ENCODE peak calls at places on chromosomes 6 and 20, in four cellular contexts. One of them, this sample, is unnamed.

GRCh38 chr6:51468704-51469103 is 618.7 kb downstream of the PKHD1 start:
- DNase-seq in brain microvascular endothelial cell: no peak
- DNase-seq in pancreas: no peak
- DNase-seq in testis: no peak
- DNase-seq in this sample: no peak

GRCh38 chr6:75711173-75711572 is 37.9 kb upstream of the MYO6 start:
- DNase-seq in brain microvascular endothelial cell: no peak
- DNase-seq in pancreas: no peak
- DNase-seq in testis: no peak
- DNase-seq in this sample: no peak

GRCh38 chr6:41531591-41532582 is 14.3 kb upstream of the FOXP4 start:
- DNase-seq in brain microvascular endothelial cell: peak; percentile 34
- DNase-seq in pancreas: no peak
- DNase-seq in testis: no peak
- DNase-seq in this sample: no peak

GRCh38 chr20:7853493-7853892 is 86.8 kb downstream of the HAO1 start:
- DNase-seq in brain microvascular endothelial cell: no peak
- DNase-seq in pancreas: no peak
- DNase-seq in testis: no peak
- DNase-seq in this sample: no peak

GRCh38 chr6:16488813-16489212 is 250.4 kb downstream of the GMPR start:
- DNase-seq in brain microvascular endothelial cell: no peak
- DNase-seq in pancreas: no peak
- DNase-seq in testis: no peak
- DNase-seq in this sample: no peak

GRCh38 chr20:4227085-4227821 is 211.9 kb upstream of the RNF24 start:
- DNase-seq in brain microvascular endothelial cell: peak; percentile 52
- DNase-seq in pancreas: no peak
- DNase-seq in testis: peak; percentile 49
- DNase-seq in this sample: no peak

GRCh38 chr6:48973486-48973885 is 489.6 kb downstream of the MMUT start:
- DNase-seq in brain microvascular endothelial cell: no peak
- DNase-seq in pancreas: no peak
- DNase-seq in testis: no peak
- DNase-seq in this sample: no peak

GRCh38 chr20:40999841-41000240 is 28.8 kb upstream of the TOP1 start:
- DNase-seq in brain microvascular endothelial cell: no peak
- DNase-seq in pancreas: no peak
- DNase-seq in testis: no peak
- DNase-seq in this sample: no peak

GRCh38 chr6:52227495-52227894 is 16.8 kb downstream of the IL17F start:
- DNase-seq in brain microvascular endothelial cell: no peak
- DNase-seq in pancreas: no peak
- DNase-seq in testis: no peak
- DNase-seq in this sample: no peak

GRCh38 chr20:3398681-3399252 is 8.7 kb downstream of the DNAAF9 start:
- DNase-seq in brain microvascular endothelial cell: peak; percentile 16
- DNase-seq in pancreas: no peak
- DNase-seq in testis: no peak
- DNase-seq in this sample: no peak

GRCh38 chr6:80425089-80425823 is 318.8 kb downstream of the BCKDHB start:
- DNase-seq in brain microvascular endothelial cell: peak; percentile 72
- DNase-seq in pancreas: no peak
- DNase-seq in testis: no peak
- DNase-seq in this sample: no peak

GRCh38 chr6:137304020-137304780 is 85.0 kb upstream of the IFNGR1 start:
- DNase-seq in brain microvascular endothelial cell: no peak
- DNase-seq in pancreas: no peak
- DNase-seq in testis: no peak
- DNase-seq in this sample: no peak

GRCh38 chr6:76416821-76417605 is 344.6 kb upstream of the IMPG1 start:
- DNase-seq in brain microvascular endothelial cell: no peak
- DNase-seq in pancreas: no peak
- DNase-seq in testis: no peak
- DNase-seq in this sample: no peak

GRCh38 chr6:42745083-42745637 is 743 bp downstream of the TBCC start:
- DNase-seq in brain microvascular endothelial cell: no peak
- DNase-seq in pancreas: no peak
- DNase-seq in testis: peak; percentile 35
- DNase-seq in this sample: peak; percentile 77

GRCh38 chr6:139644821-139645220 is 270.4 kb upstream of the CITED2 start:
- DNase-seq in brain microvascular endothelial cell: peak; percentile 13
- DNase-seq in pancreas: no peak
- DNase-seq in testis: peak; percentile 49
- DNase-seq in this sample: no peak

GRCh38 chr6:97765480-97765879 is 482.5 kb upstream of the MMS22L start:
- DNase-seq in brain microvascular endothelial cell: peak; percentile 15
- DNase-seq in pancreas: no peak
- DNase-seq in testis: no peak
- DNase-seq in this sample: no peak

GRCh38 chr6:138944412-138944811 is 43.6 kb downstream of the REPS1 start:
- DNase-seq in brain microvascular endothelial cell: peak; percentile 51
- DNase-seq in pancreas: no peak
- DNase-seq in testis: no peak
- DNase-seq in this sample: no peak

GRCh38 chr6:17086469-17086868 is 15.4 kb upstream of the STMND1 start:
- DNase-seq in brain microvascular endothelial cell: peak; percentile 80
- DNase-seq in pancreas: no peak
- DNase-seq in testis: peak; percentile 74
- DNase-seq in this sample: no peak

GRCh38 chr6:163170294-163170883 is 244.1 kb upstream of the QKI start:
- DNase-seq in brain microvascular endothelial cell: no peak
- DNase-seq in pancreas: no peak
- DNase-seq in testis: peak; percentile 65
- DNase-seq in this sample: no peak

GRCh38 chr6:74369556-74369993 is 673.6 kb downstream of the CD109 start:
- DNase-seq in brain microvascular endothelial cell: peak; percentile 86
- DNase-seq in pancreas: no peak
- DNase-seq in testis: no peak
- DNase-seq in this sample: no peak

GRCh38 chr6:151205971-151206600 is 33.7 kb upstream of the AKAP12 start:
- DNase-seq in brain microvascular endothelial cell: no peak
- DNase-seq in pancreas: no peak
- DNase-seq in testis: no peak
- DNase-seq in this sample: no peak

GRCh38 chr6:144931172-144932035 is 646.3 kb downstream of the UTRN start:
- DNase-seq in brain microvascular endothelial cell: peak; percentile 50
- DNase-seq in pancreas: no peak
- DNase-seq in testis: peak; percentile 60
- DNase-seq in this sample: no peak

GRCh38 chr6:112204350-112204706 is 50.0 kb downstream of the LAMA4 start:
- DNase-seq in brain microvascular endothelial cell: no peak
- DNase-seq in pancreas: no peak
- DNase-seq in testis: no peak
- DNase-seq in this sample: no peak

GRCh38 chr6:75618437-75618836 is 16.8 kb downstream of the SENP6 start:
- DNase-seq in brain microvascular endothelial cell: no peak
- DNase-seq in pancreas: no peak
- DNase-seq in testis: no peak
- DNase-seq in this sample: no peak

GRCh38 chr20:41276317-41276751 is 41.2 kb downstream of the ZHX3 start:
- DNase-seq in brain microvascular endothelial cell: no peak
- DNase-seq in pancreas: no peak
- DNase-seq in testis: peak; percentile 30
- DNase-seq in this sample: no peak

GRCh38 chr20:23622839-23623343 is 14.9 kb downstream of the CST3 start:
- DNase-seq in brain microvascular endothelial cell: peak; percentile 89
- DNase-seq in pancreas: no peak
- DNase-seq in testis: peak; percentile 69
- DNase-seq in this sample: peak; percentile 89

GRCh38 chr6:143594647-143595046 is 83.1 kb upstream of the PHACTR2 start:
- DNase-seq in brain microvascular endothelial cell: peak; percentile 11
- DNase-seq in pancreas: no peak
- DNase-seq in testis: no peak
- DNase-seq in this sample: no peak

GRCh38 chr6:151325075-151326050 is 66.0 kb downstream of the ZBTB2 start:
- DNase-seq in brain microvascular endothelial cell: peak; percentile 71
- DNase-seq in pancreas: peak; percentile 75
- DNase-seq in testis: peak; percentile 87
- DNase-seq in this sample: peak; percentile 89

GRCh38 chr6:108559884-108560462 is 744 bp upstream of the FOXO3 start:
- DNase-seq in brain microvascular endothelial cell: peak; percentile 68
- DNase-seq in pancreas: no peak
- DNase-seq in testis: peak; percentile 67
- DNase-seq in this sample: peak; percentile 88

GRCh38 chr6:5457983-5458683 is 196.8 kb downstream of the FARS2 start:
- DNase-seq in brain microvascular endothelial cell: no peak
- DNase-seq in pancreas: peak; percentile 80
- DNase-seq in testis: no peak
- DNase-seq in this sample: no peak

GRCh38 chr6:159594750-159595117 is 98.3 kb downstream of the SOD2 start:
- DNase-seq in brain microvascular endothelial cell: no peak
- DNase-seq in pancreas: no peak
- DNase-seq in testis: no peak
- DNase-seq in this sample: no peak

GRCh38 chr6:3750324-3751018 is 1.0 kb downstream of the PXDC1 start:
- DNase-seq in brain microvascular endothelial cell: peak; percentile 64
- DNase-seq in pancreas: peak; percentile 84
- DNase-seq in testis: peak; percentile 91
- DNase-seq in this sample: peak; percentile 92

GRCh38 chr6:29725981-29726380 is 2.7 kb downstream of the HLA-F start:
- DNase-seq in brain microvascular endothelial cell: no peak
- DNase-seq in pancreas: no peak
- DNase-seq in testis: no peak
- DNase-seq in this sample: no peak

GRCh38 chr6:29720863-29721262 is 2.4 kb upstream of the HLA-F start:
- DNase-seq in brain microvascular endothelial cell: no peak
- DNase-seq in pancreas: no peak
- DNase-seq in testis: no peak
- DNase-seq in this sample: no peak

GRCh38 chr6:29724937-29725869 is 2.0 kb downstream of the HLA-F start:
- DNase-seq in brain microvascular endothelial cell: no peak
- DNase-seq in pancreas: no peak
- DNase-seq in testis: no peak
- DNase-seq in this sample: no peak

GRCh38 chr6:29723666-29724588 is 693 bp downstream of the HLA-F start:
- DNase-seq in brain microvascular endothelial cell: no peak
- DNase-seq in pancreas: peak; percentile 75
- DNase-seq in testis: peak; percentile 40
- DNase-seq in this sample: no peak

GRCh38 chr6:29722773-29723665 is at the start of gene HLA-F:
- DNase-seq in brain microvascular endothelial cell: peak; percentile 87
- DNase-seq in pancreas: peak; percentile 74
- DNase-seq in testis: peak; percentile 91
- DNase-seq in this sample: peak; percentile 95
- TF ChIP-seq CTCF in brain microvascular endothelial cell: no peak
- TF ChIP-seq CTCF in pancreas: no peak
- TF ChIP-seq CTCF in testis: no peak
- TF ChIP-seq CTCF in this sample: no peak

GRCh38 chr20:19670829-19671228 is 87.2 kb upstream of the RIN2 start:
- DNase-seq in brain microvascular endothelial cell: no peak
- DNase-seq in pancreas: no peak
- DNase-seq in testis: no peak
- DNase-seq in this sample: no peak
- H3K27ac ChIP-seq in brain microvascular endothelial cell: no peak overlapping the region
- H3K27ac ChIP-seq in pancreas: no peak overlapping the region
- H3K27ac ChIP-seq in testis: no peak overlapping the region
- H3K27ac ChIP-seq in this sample: no peak overlapping the region

GRCh38 chr6:45326698-45327417 is 1.3 kb upstream of the RUNX2 start:
- DNase-seq in brain microvascular endothelial cell: no peak
- DNase-seq in pancreas: no peak
- DNase-seq in testis: no peak
- DNase-seq in this sample: no peak

GRCh38 chr6:45323656-45324224 is 4.4 kb upstream of the RUNX2 start:
- DNase-seq in brain microvascular endothelial cell: no peak
- DNase-seq in pancreas: no peak
- DNase-seq in testis: no peak
- DNase-seq in this sample: no peak

GRCh38 chr6:45327956-45328522 is at the start of gene RUNX2:
- DNase-seq in brain microvascular endothelial cell: peak; percentile 47
- DNase-seq in pancreas: no peak
- DNase-seq in testis: no peak
- DNase-seq in this sample: no peak

DNA sequence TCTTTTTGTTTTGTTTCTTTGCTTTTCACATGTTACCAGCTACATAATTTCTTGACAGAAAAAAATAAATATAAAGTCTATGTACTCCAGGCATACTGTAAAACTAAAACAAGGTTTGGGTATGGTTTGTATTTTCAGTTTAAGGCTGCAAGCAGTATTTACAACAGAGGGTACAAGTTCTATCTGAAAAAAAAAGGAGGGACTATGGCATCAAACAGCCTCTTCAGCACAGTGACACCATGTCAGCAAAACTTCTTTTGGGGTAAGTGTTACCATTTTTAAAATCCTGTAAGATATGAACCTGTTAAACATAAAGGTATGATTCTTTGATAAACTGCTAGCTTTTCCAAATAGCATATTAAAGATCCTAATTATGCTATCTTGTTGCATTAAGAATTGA is 393 bp downstream of the RUNX2 start:
- DNase-seq in brain microvascular endothelial cell: no peak
- DNase-seq in pancreas: no peak
- DNase-seq in testis: no peak
- DNase-seq in this sample: no peak
- H3K4me3 ChIP-seq in brain microvascular endothelial cell: peak overlapping the region; percentile 43
- H3K4me3 ChIP-seq in pancreas: no peak overlapping the region
- H3K4me3 ChIP-seq in testis: no peak overlapping the region
- H3K4me3 ChIP-seq in this sample: no peak overlapping the region

GRCh38 chr20:62991196-62991807 is 15.5 kb downstream of the BHLHE23 start:
- DNase-seq in brain microvascular endothelial cell: no peak
- DNase-seq in pancreas: no peak
- DNase-seq in testis: no peak
- DNase-seq in this sample: no peak
- TF ChIP-seq CTCF in brain microvascular endothelial cell: no peak
- TF ChIP-seq CTCF in pancreas: no peak
- TF ChIP-seq CTCF in testis: no peak
- TF ChIP-seq CTCF in this sample: no peak